ENCODE peak calls at places on chromosomes 5 and 9, in five cellular contexts. C is testis, M is A549, X is HepG2, J is HCT116. B is an unnamed sample.

GRCh38 chr5:94422819-94423218 is 195.6 kb downstream of the KIAA0825 start:
- DNase-seq in C (no peak), M (no peak), X (no peak), J (peak), B (no peak)

GRCh38 chr9:108838017-108838416 is 17.8 kb downstream of the ACTL7B start:
- DNase-seq in C (no peak), M (peak), X (peak), J (no peak), B (no peak)

GRCh38 chr9:91786132-91786896 is 163.7 kb downstream of the ROR2 start:
- DNase-seq in C (peak), M (no peak), X (no peak), J (no peak), B (no peak)

GRCh38 chr9:136784997-136785361 is 6.2 kb upstream of the TMEM141 start:
- DNase-seq in C (no peak), M (no peak), X (no peak), J (no peak), B (no peak)

GRCh38 chr9:133187561-133188005 is 21.5 kb downstream of the OBP2B start:
- DNase-seq in C (no peak), M (no peak), X (no peak), J (no peak), B (no peak)

GRCh38 chr9:14315754-14316573 is 2.0 kb upstream of the NFIB start:
- DNase-seq in C (peak), M (peak), X (no peak), J (no peak), B (peak)

GRCh38 chr9:93591706-93592388 is 15.5 kb downstream of the PHF2 start:
- DNase-seq in C (no peak), M (no peak), X (no peak), J (no peak), B (peak)

GRCh38 chr5:152568101-152568500 is 163.0 kb upstream of the NMUR2 start:
- DNase-seq in C (no peak), M (no peak), X (no peak), J (no peak), B (no peak)

GRCh38 chr5:124411089-124411488 is 335.4 kb downstream of the ZNF608 start:
- DNase-seq in C (no peak), M (no peak), X (no peak), J (no peak), B (no peak)

GRCh38 chr5:107985144-107985543 is 314.4 kb upstream of the EFNA5 start:
- DNase-seq in C (peak), M (no peak), X (no peak), J (peak), B (no peak)

GRCh38 chr5:173753307-173754168 is 134.6 kb upstream of the CPEB4 start:
- DNase-seq in C (no peak), M (no peak), X (peak), J (no peak), B (no peak)

GRCh38 chr9:100049551-100049950 is 49.2 kb downstream of the ERP44 start:
- DNase-seq in C (no peak), M (no peak), X (no peak), J (no peak), B (no peak)

GRCh38 chr9:122931851-122932199 is 513 bp upstream of the ZBTB26 start:
- DNase-seq in C (no peak), M (no peak), X (no peak), J (no peak), B (no peak)

GRCh38 chr5:149549461-149550266 is 1.6 kb downstream of the CSNK1A1 start:
- DNase-seq in C (peak), M (peak), X (peak), J (peak), B (no peak)

GRCh38 chr5:35198681-35199080 is 31.6 kb downstream of the PRLR start:
- DNase-seq in C (no peak), M (no peak), X (no peak), J (no peak), B (no peak)

GRCh38 chr5:14204785-14205321 is 61.7 kb downstream of the TRIO start:
- DNase-seq in C (peak), M (peak), X (peak), J (no peak), B (peak)

GRCh38 chr5:24407486-24407885 is 237.3 kb downstream of the CDH10 start:
- DNase-seq in C (no peak), M (no peak), X (no peak), J (no peak), B (no peak)

GRCh38 chr5:154287136-154287535 is 96.6 kb downstream of the GALNT10 start:
- DNase-seq in C (no peak), M (peak), X (peak), J (no peak), B (no peak)

GRCh38 chr9:14314424-14314928 is 535 bp upstream of the NFIB start:
- DNase-seq in C (peak), M (peak), X (peak), J (peak), B (peak)

GRCh38 chr5:115657883-115658233 is 32.0 kb upstream of the TMED7 start:
- DNase-seq in C (no peak), M (peak), X (no peak), J (peak), B (no peak)

GRCh38 chr5:143355710-143356109 is 47.8 kb downstream of the NR3C1 start:
- DNase-seq in C (peak), M (peak), X (peak), J (peak), B (peak)

GRCh38 chr5:35313296-35313695 is 83.0 kb upstream of the PRLR start:
- DNase-seq in C (no peak), M (no peak), X (no peak), J (no peak), B (no peak)

GRCh38 chr9:21679432-21679831 is 123.0 kb upstream of the MTAP start:
- DNase-seq in C (no peak), M (peak), X (no peak), J (no peak), B (no peak)

GRCh38 chr5:168342985-168343384 is 51.5 kb downstream of the WWC1 start:
- DNase-seq in C (no peak), M (no peak), X (no peak), J (no peak), B (no peak)

GRCh38 chr9:98971168-98971914 is 27.6 kb downstream of the COL15A1 start:
- DNase-seq in C (no peak), M (no peak), X (peak), J (no peak), B (no peak)

GRCh38 chr9:132712753-132713152 is 42.5 kb downstream of the GTF3C4 start:
- DNase-seq in C (no peak), M (no peak), X (no peak), J (no peak), B (no peak)

GRCh38 chr5:139658928-139659667 is 10.9 kb downstream of the CXXC5 start:
- DNase-seq in C (peak), M (peak), X (no peak), J (no peak), B (no peak)

GRCh38 chr5:150516011-150516410 is 8.1 kb downstream of the NDST1 start:
- DNase-seq in C (peak), M (peak), X (peak), J (no peak), B (no peak)

GRCh38 chr9:117929873-117930272 is 225.7 kb downstream of the TLR4 start:
- DNase-seq in C (no peak), M (no peak), X (no peak), J (no peak), B (peak)

GRCh38 chr5:58544926-58545325 is 37.9 kb upstream of the RAB3C start:
- DNase-seq in C (no peak), M (no peak), X (no peak), J (no peak), B (no peak)

GRCh38 chr5:133996683-133997252 is 8.0 kb downstream of the VDAC1 start:
- DNase-seq in C (no peak), M (no peak), X (no peak), J (no peak), B (no peak)

GRCh38 chr5:126348855-126349635 is 74.2 kb upstream of the GRAMD2B start:
- DNase-seq in C (no peak), M (no peak), X (no peak), J (no peak), B (no peak)

GRCh38 chr5:67817652-67818051 is 397.9 kb upstream of the PIK3R1 start:
- DNase-seq in C (no peak), M (no peak), X (no peak), J (no peak), B (no peak)

GRCh38 chr5:129061849-129062248 is 32.7 kb upstream of the ISOC1 start:
- DNase-seq in C (no peak), M (no peak), X (no peak), J (no peak), B (no peak)

GRCh38 chr5:73947876-73948275 is 321.9 kb downstream of the ARHGEF28 start:
- DNase-seq in C (no peak), M (no peak), X (no peak), J (no peak), B (no peak)

GRCh38 chr5:95667678-95668077 is 15.1 kb downstream of the SPATA9 start:
- DNase-seq in C (no peak), M (no peak), X (no peak), J (no peak), B (no peak)

GRCh38 chr5:95669540-95669939 is 13.3 kb downstream of the SPATA9 start:
- DNase-seq in C (peak), M (no peak), X (no peak), J (no peak), B (peak)

GRCh38 chr5:95668216-95668615 is 14.6 kb downstream of the SPATA9 start:
- DNase-seq in C (no peak), M (no peak), X (no peak), J (no peak), B (no peak)

GRCh38 chr5:95669985-95670384 is 12.8 kb downstream of the SPATA9 start:
- DNase-seq in C (no peak), M (no peak), X (no peak), J (no peak), B (no peak)

DNA sequence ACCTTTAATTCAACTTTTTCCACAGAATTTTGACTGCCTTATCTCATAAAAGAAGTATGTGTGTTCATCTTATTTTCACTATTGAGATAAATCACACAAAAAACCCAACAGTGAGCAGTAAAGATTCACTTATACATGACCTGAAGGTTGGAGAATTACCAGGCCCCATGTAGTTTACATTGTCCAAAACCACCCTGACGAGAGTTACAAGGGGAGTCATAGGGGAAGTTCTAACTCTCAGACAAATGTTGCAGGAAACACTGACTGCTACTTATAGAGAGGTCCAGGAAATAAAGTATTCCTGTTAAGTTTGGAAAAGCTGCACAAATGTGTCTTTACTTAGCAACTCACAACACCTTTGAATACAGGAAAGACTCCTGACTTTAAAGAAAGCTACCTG is 14.1 kb downstream of the SPATA9 start:
- DNase-seq in C (no peak), M (no peak), X (no peak), J (no peak), B (no peak)
- H3K4me3 ChIP-seq in C (no peak), M (no peak), X (no peak), J (no peak), B (no peak)

GRCh38 chr5:52989781-52990530 is 804 bp downstream of the ITGA2 start:
- DNase-seq in C (peak), M (no peak), X (no peak), J (peak), B (peak)

GRCh38 chr5:52988335-52989024 is 672 bp upstream of the ITGA2 start:
- DNase-seq in C (no peak), M (no peak), X (no peak), J (peak), B (no peak)

GRCh38 chr5:52987711-52988329 is 1.3 kb upstream of the ITGA2 start:
- DNase-seq in C (no peak), M (peak), X (peak), J (peak), B (no peak)

GRCh38 chr5:52990531-52990925 is 1.4 kb downstream of the ITGA2 start:
- DNase-seq in C (no peak), M (no peak), X (no peak), J (no peak), B (no peak)

GRCh38 chr5:52989025-52989780 is at the start of gene ITGA2:
- DNase-seq in C (peak), M (peak), X (peak), J (peak), B (peak)
- TF ChIP-seq POLR2A in C (no peak), M (peak), X (peak), J (no peak), B (no peak)

GRCh38 chr5:132266836-132267160 is 9.3 kb downstream of the PDLIM4 start:
- DNase-seq in C (no peak), M (no peak), X (no peak), J (no peak), B (no peak)

GRCh38 chr5:132267166-132267739 is 9.8 kb downstream of the PDLIM4 start:
- DNase-seq in C (no peak), M (no peak), X (no peak), J (no peak), B (no peak)

GRCh38 chr5:132268698-132269551 is 11.4 kb downstream of the PDLIM4 start:
- DNase-seq in C (no peak), M (no peak), X (no peak), J (no peak), B (no peak)

GRCh38 chr5:132269635-132270344 is 12.3 kb downstream of the PDLIM4 start:
- DNase-seq in C (no peak), M (no peak), X (no peak), J (no peak), B (peak)

GRCh38 chr5:132267931-132268501 is 10.5 kb downstream of the PDLIM4 start:
- DNase-seq in C (no peak), M (no peak), X (peak), J (no peak), B (peak)
- H3K27ac ChIP-seq in C (no peak), M (peak), X (no peak), J (no peak), B (no peak)

DNA sequence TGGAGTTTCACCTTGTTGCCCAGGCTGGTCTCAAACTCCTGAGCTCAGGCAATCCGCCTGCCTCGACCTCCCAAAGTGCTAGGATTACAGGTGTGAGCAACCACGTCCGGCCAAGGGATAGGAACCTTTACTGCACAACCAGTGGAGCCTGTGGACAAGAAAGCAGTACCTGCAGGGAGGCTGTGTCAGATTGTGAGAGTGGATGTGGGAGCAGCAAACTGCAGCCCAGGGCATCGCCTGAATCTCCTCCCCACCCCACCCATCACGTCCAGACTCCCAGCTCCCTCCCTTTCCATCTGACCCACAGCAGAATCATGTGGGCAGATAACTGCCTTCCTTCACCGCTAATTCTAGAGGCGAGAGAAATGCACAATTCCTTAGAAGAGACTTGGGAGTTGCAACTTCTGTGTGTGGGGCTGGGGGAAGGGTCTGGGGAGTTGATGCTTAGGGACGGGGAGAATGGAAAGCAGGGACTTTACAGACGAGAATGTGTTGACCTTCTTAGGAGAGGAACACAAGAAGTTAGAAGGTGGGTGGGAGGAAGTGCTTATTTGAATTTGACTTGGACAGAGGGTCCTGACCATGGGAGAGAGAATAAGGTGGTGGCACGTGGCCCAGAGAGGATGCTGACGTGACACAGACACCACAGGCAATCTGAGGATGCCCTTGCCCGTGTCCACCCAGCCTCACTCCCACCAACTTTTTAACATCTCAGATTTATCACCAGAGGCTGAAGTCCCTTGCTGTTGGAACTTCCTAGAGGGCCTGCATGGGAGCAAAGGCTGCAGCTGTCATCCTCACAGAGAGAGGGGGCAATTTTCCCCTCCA is 4.5 kb upstream of the LCP2 start:
- DNase-seq in C (no peak), M (no peak), X (no peak), J (no peak), B (no peak)
- H3K4me3 ChIP-seq in C (no peak), M (no peak), X (no peak), J (no peak), B (no peak)

GRCh38 chr9:89548210-89548609 is 50.3 kb upstream of the SEMA4D start:
- DNase-seq in C (no peak), M (no peak), X (no peak), J (no peak), B (peak)
- TF ChIP-seq POLR2A in C (no peak), M (no peak), X (no peak), J (no peak), B (no peak)

B was measured in right lobe of liver.